ENCODE peak calls at places on chromosomes 3 and 15, in ten cellular contexts. One of them, this sample, is unnamed.

GRCh38 chr3:24270204-24270671 is 224.4 kb downstream of the THRB start:
- DNase-seq in HCEC 1CT: peak; percentile 23
- DNase-seq in RWPE1: no peak
- DNase-seq in GM13977: no peak
- DNase-seq in neural progenitor cell: peak; percentile 72
- DNase-seq in T-helper 17 cell: no peak
- DNase-seq in SJSA1: no peak
- DNase-seq in anterior cingulate cortex: no peak
- DNase-seq in NCI-H1105: no peak
- DNase-seq in ascending aorta: no peak
- DNase-seq in this sample: no peak

GRCh38 chr15:50058231-50058630 is 60.8 kb downstream of the ATP8B4 start:
- DNase-seq in ascending aorta: no peak
- DNase-seq in neural progenitor cell: no peak
- DNase-seq in NCI-H1105: peak; percentile 6
- DNase-seq in anterior cingulate cortex: no peak
- DNase-seq in SJSA1: peak; percentile 76
- DNase-seq in T-helper 17 cell: no peak
- DNase-seq in HCEC 1CT: peak; percentile 18
- DNase-seq in RWPE1: no peak
- DNase-seq in GM13977: no peak
- DNase-seq in this sample: no peak

GRCh38 chr15:68313501-68314390 is 36.2 kb downstream of the FEM1B start:
- DNase-seq in NCI-H1105: no peak
- DNase-seq in HCEC 1CT: no peak
- DNase-seq in T-helper 17 cell: no peak
- DNase-seq in ascending aorta: peak; percentile 58
- DNase-seq in anterior cingulate cortex: no peak
- DNase-seq in RWPE1: no peak
- DNase-seq in GM13977: no peak
- DNase-seq in neural progenitor cell: no peak
- DNase-seq in SJSA1: no peak
- DNase-seq in this sample: no peak

GRCh38 chr3:52327486-52328290 is 11.6 kb downstream of the DNAH1 start:
- DNase-seq in SJSA1: no peak
- DNase-seq in anterior cingulate cortex: no peak
- DNase-seq in NCI-H1105: no peak
- DNase-seq in ascending aorta: no peak
- DNase-seq in T-helper 17 cell: no peak
- DNase-seq in HCEC 1CT: no peak
- DNase-seq in GM13977: no peak
- DNase-seq in neural progenitor cell: no peak
- DNase-seq in RWPE1: no peak
- DNase-seq in this sample: no peak

GRCh38 chr3:162119651-162120050 is 623.0 kb downstream of the OTOL1 start:
- DNase-seq in SJSA1: no peak
- DNase-seq in anterior cingulate cortex: no peak
- DNase-seq in neural progenitor cell: no peak
- DNase-seq in T-helper 17 cell: no peak
- DNase-seq in RWPE1: no peak
- DNase-seq in GM13977: no peak
- DNase-seq in HCEC 1CT: no peak
- DNase-seq in NCI-H1105: no peak
- DNase-seq in ascending aorta: no peak
- DNase-seq in this sample: no peak

GRCh38 chr3:51927095-51927977 is 14.4 kb downstream of the RRP9 start:
- DNase-seq in anterior cingulate cortex: no peak
- DNase-seq in HCEC 1CT: no peak
- DNase-seq in ascending aorta: peak; percentile 25
- DNase-seq in SJSA1: no peak
- DNase-seq in RWPE1: no peak
- DNase-seq in NCI-H1105: no peak
- DNase-seq in GM13977: no peak
- DNase-seq in T-helper 17 cell: no peak
- DNase-seq in neural progenitor cell: no peak
- DNase-seq in this sample: no peak

GRCh38 chr15:59105839-59106238 is 893 bp downstream of the CCNB2 start:
- DNase-seq in ascending aorta: no peak
- DNase-seq in anterior cingulate cortex: no peak
- DNase-seq in NCI-H1105: no peak
- DNase-seq in T-helper 17 cell: no peak
- DNase-seq in HCEC 1CT: no peak
- DNase-seq in neural progenitor cell: no peak
- DNase-seq in SJSA1: no peak
- DNase-seq in GM13977: no peak
- DNase-seq in RWPE1: peak; percentile 57
- DNase-seq in this sample: no peak

GRCh38 chr3:115691964-115692363 is 68.7 kb downstream of the GAP43 start:
- DNase-seq in anterior cingulate cortex: no peak
- DNase-seq in RWPE1: no peak
- DNase-seq in NCI-H1105: no peak
- DNase-seq in ascending aorta: no peak
- DNase-seq in SJSA1: no peak
- DNase-seq in HCEC 1CT: no peak
- DNase-seq in neural progenitor cell: no peak
- DNase-seq in GM13977: no peak
- DNase-seq in T-helper 17 cell: no peak
- DNase-seq in this sample: no peak

GRCh38 chr3:106139834-106140233 is 271.0 kb upstream of the CBLB start:
- DNase-seq in ascending aorta: no peak
- DNase-seq in anterior cingulate cortex: no peak
- DNase-seq in RWPE1: no peak
- DNase-seq in SJSA1: no peak
- DNase-seq in T-helper 17 cell: no peak
- DNase-seq in NCI-H1105: no peak
- DNase-seq in GM13977: no peak
- DNase-seq in neural progenitor cell: no peak
- DNase-seq in HCEC 1CT: no peak
- DNase-seq in this sample: no peak

GRCh38 chr3:9135930-9136525 is 113.4 kb downstream of the SRGAP3 start:
- DNase-seq in HCEC 1CT: no peak
- DNase-seq in neural progenitor cell: peak; percentile 93
- DNase-seq in RWPE1: no peak
- DNase-seq in NCI-H1105: no peak
- DNase-seq in anterior cingulate cortex: no peak
- DNase-seq in SJSA1: no peak
- DNase-seq in ascending aorta: no peak
- DNase-seq in GM13977: peak; percentile 35
- DNase-seq in T-helper 17 cell: no peak
- DNase-seq in this sample: no peak

GRCh38 chr3:55313701-55314100 is 173.4 kb downstream of the WNT5A start:
- DNase-seq in anterior cingulate cortex: no peak
- DNase-seq in neural progenitor cell: no peak
- DNase-seq in SJSA1: no peak
- DNase-seq in ascending aorta: no peak
- DNase-seq in HCEC 1CT: no peak
- DNase-seq in GM13977: no peak
- DNase-seq in NCI-H1105: no peak
- DNase-seq in RWPE1: no peak
- DNase-seq in T-helper 17 cell: no peak
- DNase-seq in this sample: no peak

GRCh38 chr15:26287381-26287780 is 424.3 kb upstream of the ATP10A start:
- DNase-seq in anterior cingulate cortex: no peak
- DNase-seq in HCEC 1CT: no peak
- DNase-seq in RWPE1: no peak
- DNase-seq in NCI-H1105: no peak
- DNase-seq in neural progenitor cell: no peak
- DNase-seq in GM13977: no peak
- DNase-seq in T-helper 17 cell: no peak
- DNase-seq in SJSA1: no peak
- DNase-seq in ascending aorta: no peak
- DNase-seq in this sample: no peak

GRCh38 chr3:77186728-77187127 is 146.8 kb downstream of the ROBO2 start:
- DNase-seq in T-helper 17 cell: no peak
- DNase-seq in anterior cingulate cortex: no peak
- DNase-seq in HCEC 1CT: peak; percentile 67
- DNase-seq in neural progenitor cell: no peak
- DNase-seq in NCI-H1105: no peak
- DNase-seq in ascending aorta: no peak
- DNase-seq in SJSA1: no peak
- DNase-seq in RWPE1: peak; percentile 14
- DNase-seq in GM13977: no peak
- DNase-seq in this sample: no peak

GRCh38 chr3:52784931-52785590 is 7.7 kb downstream of the ITIH1 start:
- DNase-seq in T-helper 17 cell: no peak
- DNase-seq in NCI-H1105: no peak
- DNase-seq in HCEC 1CT: no peak
- DNase-seq in RWPE1: no peak
- DNase-seq in SJSA1: no peak
- DNase-seq in neural progenitor cell: no peak
- DNase-seq in anterior cingulate cortex: no peak
- DNase-seq in GM13977: no peak
- DNase-seq in ascending aorta: no peak
- DNase-seq in this sample: no peak

GRCh38 chr3:28900301-28900700 is 380.6 kb upstream of the RBMS3 start:
- DNase-seq in NCI-H1105: no peak
- DNase-seq in T-helper 17 cell: no peak
- DNase-seq in anterior cingulate cortex: no peak
- DNase-seq in HCEC 1CT: no peak
- DNase-seq in ascending aorta: no peak
- DNase-seq in RWPE1: no peak
- DNase-seq in neural progenitor cell: no peak
- DNase-seq in GM13977: no peak
- DNase-seq in SJSA1: no peak
- DNase-seq in this sample: no peak

GRCh38 chr3:68057637-68058320 is 403.4 kb upstream of the SUCLG2 start:
- DNase-seq in ascending aorta: no peak
- DNase-seq in SJSA1: no peak
- DNase-seq in NCI-H1105: no peak
- DNase-seq in anterior cingulate cortex: no peak
- DNase-seq in RWPE1: no peak
- DNase-seq in GM13977: no peak
- DNase-seq in neural progenitor cell: no peak
- DNase-seq in T-helper 17 cell: peak; percentile 49
- DNase-seq in HCEC 1CT: no peak
- DNase-seq in this sample: no peak

GRCh38 chr15:64285871-64286270 is 70.1 kb downstream of the CSNK1G1 start:
- DNase-seq in SJSA1: no peak
- DNase-seq in RWPE1: no peak
- DNase-seq in NCI-H1105: no peak
- DNase-seq in T-helper 17 cell: no peak
- DNase-seq in GM13977: no peak
- DNase-seq in ascending aorta: no peak
- DNase-seq in anterior cingulate cortex: no peak
- DNase-seq in neural progenitor cell: peak; percentile 45
- DNase-seq in HCEC 1CT: no peak
- DNase-seq in this sample: no peak

GRCh38 chr3:172313671-172314070 is 134.6 kb downstream of the GHSR start:
- DNase-seq in HCEC 1CT: no peak
- DNase-seq in anterior cingulate cortex: no peak
- DNase-seq in SJSA1: no peak
- DNase-seq in NCI-H1105: peak; percentile 54
- DNase-seq in neural progenitor cell: no peak
- DNase-seq in GM13977: no peak
- DNase-seq in RWPE1: no peak
- DNase-seq in T-helper 17 cell: no peak
- DNase-seq in ascending aorta: no peak
- DNase-seq in this sample: no peak

GRCh38 chr3:126568776-126569342 is 10.1 kb upstream of the C3orf22 start:
- DNase-seq in NCI-H1105: no peak
- DNase-seq in ascending aorta: peak; percentile 25
- DNase-seq in SJSA1: no peak
- DNase-seq in GM13977: no peak
- DNase-seq in RWPE1: no peak
- DNase-seq in anterior cingulate cortex: no peak
- DNase-seq in HCEC 1CT: no peak
- DNase-seq in neural progenitor cell: no peak
- DNase-seq in T-helper 17 cell: no peak
- DNase-seq in this sample: no peak

GRCh38 chr3:134630506-134630905 is 20.3 kb downstream of the KY start:
- DNase-seq in GM13977: no peak
- DNase-seq in NCI-H1105: no peak
- DNase-seq in T-helper 17 cell: no peak
- DNase-seq in anterior cingulate cortex: no peak
- DNase-seq in ascending aorta: no peak
- DNase-seq in SJSA1: no peak
- DNase-seq in HCEC 1CT: peak; percentile 17
- DNase-seq in RWPE1: no peak
- DNase-seq in neural progenitor cell: no peak
- DNase-seq in this sample: no peak

GRCh38 chr15:67832031-67832551 is 6.8 kb downstream of the SKOR1 start:
- DNase-seq in GM13977: peak; percentile 60
- DNase-seq in neural progenitor cell: peak; percentile 72
- DNase-seq in ascending aorta: no peak
- DNase-seq in T-helper 17 cell: no peak
- DNase-seq in anterior cingulate cortex: no peak
- DNase-seq in RWPE1: no peak
- DNase-seq in NCI-H1105: no peak
- DNase-seq in SJSA1: no peak
- DNase-seq in HCEC 1CT: peak; percentile 40
- DNase-seq in this sample: no peak

GRCh38 chr15:76996526-76997401 is 1.8 kb downstream of the PSTPIP1 start:
- DNase-seq in NCI-H1105: no peak
- DNase-seq in T-helper 17 cell: no peak
- DNase-seq in GM13977: no peak
- DNase-seq in HCEC 1CT: peak; percentile 7
- DNase-seq in SJSA1: no peak
- DNase-seq in neural progenitor cell: no peak
- DNase-seq in ascending aorta: peak; percentile 80
- DNase-seq in RWPE1: peak; percentile 63
- DNase-seq in anterior cingulate cortex: no peak
- DNase-seq in this sample: no peak

GRCh38 chr3:140636452-140637138 is 41.3 kb upstream of the TRIM42 start:
- DNase-seq in neural progenitor cell: peak; percentile 2
- DNase-seq in T-helper 17 cell: no peak
- DNase-seq in RWPE1: peak; percentile 8
- DNase-seq in anterior cingulate cortex: no peak
- DNase-seq in SJSA1: no peak
- DNase-seq in GM13977: no peak
- DNase-seq in HCEC 1CT: no peak
- DNase-seq in NCI-H1105: no peak
- DNase-seq in ascending aorta: no peak
- DNase-seq in this sample: no peak

GRCh38 chr15:57248074-57248473 is 128.2 kb upstream of the CGNL1 start:
- DNase-seq in ascending aorta: no peak
- DNase-seq in HCEC 1CT: no peak
- DNase-seq in GM13977: no peak
- DNase-seq in anterior cingulate cortex: no peak
- DNase-seq in SJSA1: no peak
- DNase-seq in RWPE1: no peak
- DNase-seq in neural progenitor cell: no peak
- DNase-seq in NCI-H1105: no peak
- DNase-seq in T-helper 17 cell: no peak
- DNase-seq in this sample: no peak

GRCh38 chr3:38649500-38650247 is at the start of gene SCN5A:
- DNase-seq in NCI-H1105: peak; percentile 15
- DNase-seq in neural progenitor cell: peak; percentile 82
- DNase-seq in SJSA1: peak; percentile 76
- DNase-seq in HCEC 1CT: no peak
- DNase-seq in anterior cingulate cortex: no peak
- DNase-seq in RWPE1: peak; percentile 37
- DNase-seq in T-helper 17 cell: peak; percentile 31
- DNase-seq in ascending aorta: peak; percentile 60
- DNase-seq in GM13977: peak; percentile 89
- DNase-seq in this sample: peak; percentile 96

This sample was measured in 8988T.